ENCODE peak calls at places on chromosomes 1 and 21, in five cellular contexts. O is HCT116, B is hepatocyte, H is fibroblast of lung, A is K562. Z is an unnamed sample.

GRCh38 chr1:118136511-118136937 is 48.5 kb downstream of the SPAG17 start:
- DNase-seq in O (no peak), B (peak), H (peak), A (no peak), Z (no peak)

GRCh38 chr21:45543371-45543709 is 1.1 kb upstream of the SLC19A1 start:
- DNase-seq in O (no peak), B (no peak), H (no peak), A (no peak), Z (peak)

GRCh38 chr1:67390041-67390887 is 39.9 kb downstream of the SERBP1 start:
- DNase-seq in O (no peak), B (no peak), H (no peak), A (no peak), Z (no peak)

GRCh38 chr1:228083871-228084278 is 1.4 kb downstream of the ARF1 start:
- DNase-seq in O (no peak), B (peak), H (peak), A (no peak), Z (no peak)

GRCh38 chr1:222833484-222833883 is 18.6 kb downstream of the DISP1 start:
- DNase-seq in O (no peak), B (no peak), H (no peak), A (no peak), Z (no peak)

GRCh38 chr1:46411010-46411405 is 16.9 kb downstream of the FAAH start:
- DNase-seq in O (no peak), B (no peak), H (no peak), A (no peak), Z (no peak)

GRCh38 chr1:110210604-110211502 is 739 bp downstream of the KCNC4 start:
- DNase-seq in O (no peak), B (peak), H (peak), A (peak), Z (peak)

GRCh38 chr1:1185101-1185765 is 11.6 kb downstream of the TTLL10 start:
- DNase-seq in O (no peak), B (no peak), H (no peak), A (peak), Z (no peak)

GRCh38 chr21:16891821-16892220 is 621.0 kb upstream of the CXADR start:
- DNase-seq in O (no peak), B (no peak), H (peak), A (no peak), Z (no peak)

GRCh38 chr1:110243146-110243545 is 33.0 kb downstream of the KCNC4 start:
- DNase-seq in O (no peak), B (no peak), H (no peak), A (no peak), Z (no peak)

GRCh38 chr1:88740784-88741183 is 56.7 kb downstream of the PKN2 start:
- DNase-seq in O (no peak), B (no peak), H (no peak), A (no peak), Z (no peak)

GRCh38 chr1:248841702-248842395 is 3.8 kb downstream of the ZNF672 start:
- DNase-seq in O (no peak), B (peak), H (peak), A (no peak), Z (peak)

GRCh38 chr1:178682429-178682828 is 42.6 kb upstream of the RALGPS2 start:
- DNase-seq in O (no peak), B (no peak), H (no peak), A (no peak), Z (no peak)

GRCh38 chr1:5856246-5856815 is 135.9 kb downstream of the NPHP4 start:
- DNase-seq in O (peak), B (no peak), H (no peak), A (no peak), Z (no peak)

GRCh38 chr21:14888202-14888601 is 176.6 kb downstream of the NRIP1 start:
- DNase-seq in O (no peak), B (no peak), H (no peak), A (no peak), Z (no peak)

GRCh38 chr1:241924080-241924808 is 33.3 kb upstream of the BECN2 start:
- DNase-seq in O (no peak), B (no peak), H (no peak), A (no peak), Z (no peak)

GRCh38 chr21:37742532-37742931 is 173.7 kb downstream of the KCNJ6 start:
- DNase-seq in O (no peak), B (no peak), H (no peak), A (no peak), Z (no peak)

GRCh38 chr1:156816561-156817328 is at the start of gene SH2D2A:
- DNase-seq in O (no peak), B (no peak), H (no peak), A (peak), Z (peak)

GRCh38 chr1:160361814-160362167 is 5.1 kb upstream of the NHLH1 start:
- DNase-seq in O (no peak), B (no peak), H (no peak), A (no peak), Z (no peak)

GRCh38 chr1:70760170-70760569 is 287.4 kb downstream of the PTGER3 start:
- DNase-seq in O (no peak), B (no peak), H (no peak), A (no peak), Z (no peak)

GRCh38 chr1:7476861-7477534 is 294.1 kb upstream of the VAMP3 start:
- DNase-seq in O (no peak), B (peak), H (peak), A (no peak), Z (no peak)

GRCh38 chr1:29912413-29912812 is 676.1 kb downstream of the PTPRU start:
- DNase-seq in O (peak), B (peak), H (peak), A (no peak), Z (peak)

GRCh38 chr1:203726417-203726867 is 38.5 kb upstream of the LAX1 start:
- DNase-seq in O (no peak), B (peak), H (no peak), A (peak), Z (no peak)

GRCh38 chr21:45132841-45133573 is 58.6 kb downstream of the ADARB1 start:
- DNase-seq in O (no peak), B (no peak), H (peak), A (no peak), Z (no peak)

GRCh38 chr1:193850745-193851144 is 664.3 kb upstream of the B3GALT2 start:
- DNase-seq in O (no peak), B (no peak), H (peak), A (no peak), Z (no peak)

GRCh38 chr21:17688912-17689874 is 76.5 kb upstream of the BTG3 start:
- DNase-seq in O (peak), B (peak), H (no peak), A (peak), Z (peak)

GRCh38 chr1:212179394-212180076 is 105.7 kb upstream of the PPP2R5A start:
- DNase-seq in O (peak), B (peak), H (peak), A (peak), Z (no peak)

GRCh38 chr21:44006656-44007055 is 5.5 kb upstream of the TRAPPC10 start:
- DNase-seq in O (no peak), B (no peak), H (no peak), A (no peak), Z (no peak)

GRCh38 chr1:84146375-84147032 is 2.4 kb downstream of the PRKACB start:
- DNase-seq in O (peak), B (no peak), H (peak), A (no peak), Z (no peak)

GRCh38 chr1:180742663-180743062 is 110.8 kb downstream of the XPR1 start:
- DNase-seq in O (no peak), B (no peak), H (no peak), A (no peak), Z (no peak)

GRCh38 chr21:42220138-42220701 is 1.3 kb downstream of the ABCG1 start:
- DNase-seq in O (no peak), B (peak), H (peak), A (no peak), Z (peak)

GRCh38 chr1:29500651-29501050 is 264.3 kb downstream of the PTPRU start:
- DNase-seq in O (no peak), B (no peak), H (no peak), A (no peak), Z (no peak)

GRCh38 chr1:117312453-117313138 is 54.7 kb upstream of the MAN1A2 start:
- DNase-seq in O (peak), B (no peak), H (peak), A (peak), Z (no peak)

GRCh38 chr1:87176514-87176913 is 152.2 kb upstream of the LMO4 start:
- DNase-seq in O (no peak), B (no peak), H (no peak), A (no peak), Z (no peak)

GRCh38 chr1:87171199-87171598 is 157.5 kb upstream of the LMO4 start:
- DNase-seq in O (no peak), B (no peak), H (no peak), A (no peak), Z (no peak)

GRCh38 chr1:87178451-87178850 is 150.2 kb upstream of the LMO4 start:
- DNase-seq in O (no peak), B (no peak), H (no peak), A (no peak), Z (no peak)

GRCh38 chr1:87176090-87176489 is 152.6 kb upstream of the LMO4 start:
- DNase-seq in O (no peak), B (no peak), H (no peak), A (no peak), Z (no peak)

DNA sequence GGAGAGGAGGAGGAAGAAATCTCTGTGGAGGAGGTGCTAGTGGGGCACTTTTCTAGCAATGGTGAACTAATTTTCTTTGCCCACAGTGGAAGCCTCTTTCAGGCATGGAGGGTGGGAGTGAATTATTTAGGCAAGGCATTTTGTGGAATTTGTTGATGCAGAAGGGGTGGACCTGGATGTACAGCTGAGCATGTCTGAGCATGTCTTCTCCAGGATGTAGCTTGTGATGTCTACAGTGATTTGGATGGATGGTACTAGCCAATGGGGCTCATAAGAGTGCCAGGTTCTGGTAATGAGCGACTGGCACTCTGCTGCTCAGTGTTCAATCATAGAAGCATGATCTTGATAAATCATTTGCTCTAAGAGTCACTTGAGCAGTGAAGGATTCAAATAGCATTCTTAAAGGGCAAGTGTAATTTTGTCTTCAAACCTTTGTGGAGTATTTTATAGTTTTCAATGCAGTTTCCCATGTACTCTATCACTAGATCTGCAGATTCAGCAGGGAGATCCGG is 153.9 kb upstream of the LMO4 start:
- DNase-seq in O (no peak), B (no peak), H (no peak), A (no peak), Z (no peak)
- H3K4me3 ChIP-seq in O (no peak), B (no peak), H (no peak), A (no peak), Z (no peak)

GRCh38 chr1:23634840-23635642 is 56.6 kb upstream of the RPL11 start:
- DNase-seq in O (peak), B (peak), H (peak), A (peak), Z (peak)
- TF ChIP-seq EZH2 in O (no peak), B (no peak), H (no peak), A (no peak), Z (no peak)

GRCh38 chr1:51344602-51345299 is 14.4 kb upstream of the TTC39A start:
- DNase-seq in O (no peak), B (peak), H (no peak), A (peak), Z (no peak)
- H3K4me3 ChIP-seq in O (peak), B (no peak), H (no peak), A (peak), Z (no peak)

DNA sequence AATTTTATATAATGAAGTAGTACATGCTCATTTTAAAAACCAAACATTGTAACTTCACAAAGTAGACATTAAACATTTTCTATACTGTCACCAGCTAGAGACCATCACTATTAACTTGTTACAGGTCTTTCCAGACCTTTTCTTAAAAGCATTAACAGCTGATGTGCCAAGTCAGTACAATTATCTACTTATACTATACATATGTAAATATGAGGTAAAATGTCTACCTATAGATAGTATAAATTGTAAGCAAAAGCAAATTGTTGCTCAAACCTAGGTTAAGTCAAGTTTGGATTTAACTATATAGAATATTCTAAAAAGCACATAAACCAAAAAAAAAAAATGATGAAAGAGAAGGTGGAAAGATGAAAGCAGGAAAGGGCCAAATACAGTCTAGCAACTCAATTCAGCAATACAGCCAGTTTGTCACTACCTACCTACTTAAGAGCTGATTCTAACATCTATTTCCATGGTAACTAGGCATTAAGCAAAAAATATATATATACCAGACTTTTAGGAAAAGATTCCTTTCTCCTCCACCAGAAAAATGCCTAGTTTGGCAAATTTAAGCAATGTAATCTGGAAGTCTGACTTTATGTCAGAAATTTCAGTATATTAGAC is 34.5 kb downstream of the ARID4B start:
- DNase-seq in O (no peak), B (no peak), H (no peak), A (no peak), Z (no peak)
- TF ChIP-seq EZH2 in O (no peak), B (no peak), H (no peak), A (no peak), Z (no peak)

GRCh38 chr1:16387201-16388185 is 20.5 kb downstream of the SZRD1 start:
- DNase-seq in O (no peak), B (no peak), H (peak), A (no peak), Z (no peak)
- H3K4me3 ChIP-seq in O (no peak), B (no peak), H (peak), A (no peak), Z (no peak)

GRCh38 chr1:230588323-230588746 is 53.9 kb upstream of the COG2 start:
- DNase-seq in O (no peak), B (no peak), H (no peak), A (no peak), Z (no peak)
- TF ChIP-seq EZH2 in O (no peak), B (no peak), H (no peak), A (no peak), Z (no peak)

DNA sequence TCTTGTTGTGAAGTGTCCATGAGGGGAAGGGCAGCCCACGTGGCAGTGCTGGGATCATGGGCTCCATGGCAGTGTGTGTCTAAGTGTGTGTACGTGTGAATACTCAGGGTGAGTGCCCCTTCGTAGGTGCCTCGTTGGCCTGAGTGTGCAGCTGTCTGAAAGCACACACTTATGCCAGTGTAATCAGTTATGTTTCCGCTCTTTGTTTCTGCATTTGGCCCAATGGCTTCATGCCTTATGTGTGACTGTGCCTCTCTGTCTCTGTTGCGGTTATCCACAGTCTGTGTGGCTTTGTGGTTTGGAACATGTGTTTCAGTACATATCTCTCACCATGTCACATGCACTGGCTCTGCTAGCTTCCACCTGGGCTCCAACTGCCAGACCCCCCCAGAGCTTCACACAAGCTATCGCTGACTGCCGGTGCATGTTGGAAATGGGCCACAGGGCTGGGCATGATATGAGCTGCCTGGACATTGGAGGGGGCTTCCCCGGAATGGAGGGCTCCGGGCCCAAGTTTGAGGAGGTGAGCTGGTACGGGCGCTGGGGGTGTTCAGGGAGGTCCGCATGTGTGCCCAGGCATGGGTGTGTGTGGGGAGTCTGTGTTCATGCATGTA is 70.3 kb upstream of the TINAGL1 start:
- DNase-seq in O (no peak), B (no peak), H (peak), A (no peak), Z (peak)
- H3K4me3 ChIP-seq in O (no peak), B (no peak), H (no peak), A (no peak), Z (peak)

Z was measured in DND-41.